ENCODE peak calls at places on chromosome 4, in ten cellular contexts. V is renal cortical epithelial cell; Y is HCT116; S is nucleus accumbens; T is IMR-90; F is AG08396; M is GM19239; W is coronary artery; A is CD4-positive, alpha-beta T cell; I is non-pigmented ciliary epithelial cell. P is an unnamed sample.

GRCh38 chr4:133154725-133155124 is 5.6 kb downstream of the PCDH10 start:
- DNase-seq in V (peak), Y (peak), S (peak), T (peak), F (peak), M (no peak), W (no peak), A (no peak), I (no peak), P (peak)

GRCh38 chr4:175916636-175917351 is 104.7 kb upstream of the GPM6A start:
- DNase-seq in V (peak), Y (no peak), S (no peak), T (no peak), F (no peak), M (no peak), W (no peak), A (no peak), I (no peak), P (no peak)

GRCh38 chr4:20416800-20417199 is 165.1 kb downstream of the SLIT2 start:
- DNase-seq in V (peak), Y (no peak), S (no peak), T (no peak), F (no peak), M (no peak), W (no peak), A (no peak), I (no peak), P (no peak)

GRCh38 chr4:114694770-114695169 is 96.2 kb downstream of the UGT8 start:
- DNase-seq in V (peak), Y (peak), S (no peak), T (peak), F (peak), M (no peak), W (no peak), A (no peak), I (peak), P (peak)

GRCh38 chr4:119652978-119653377 is 24.4 kb upstream of the PDE5A start:
- DNase-seq in V (no peak), Y (no peak), S (no peak), T (peak), F (peak), M (no peak), W (no peak), A (no peak), I (no peak), P (no peak)

GRCh38 chr4:28686618-28687017 is 1826.0 kb downstream of the STIM2 start:
- DNase-seq in V (peak), Y (peak), S (peak), T (peak), F (peak), M (no peak), W (no peak), A (no peak), I (peak), P (no peak)

GRCh38 chr4:4989083-4989622 is 30.1 kb downstream of the CYTL1 start:
- DNase-seq in V (no peak), Y (no peak), S (no peak), T (no peak), F (no peak), M (no peak), W (no peak), A (no peak), I (no peak), P (no peak)

GRCh38 chr4:124060261-124060918 is 652.1 kb downstream of the ANKRD50 start:
- DNase-seq in V (no peak), Y (no peak), S (no peak), T (peak), F (peak), M (no peak), W (peak), A (no peak), I (no peak), P (peak)

GRCh38 chr4:88033309-88033708 is 25.9 kb downstream of the PKD2 start:
- DNase-seq in V (peak), Y (peak), S (no peak), T (peak), F (peak), M (peak), W (no peak), A (no peak), I (peak), P (peak)

GRCh38 chr4:88291003-88291402 is 6.6 kb upstream of the PPM1K start:
- DNase-seq in V (peak), Y (peak), S (no peak), T (peak), F (peak), M (no peak), W (no peak), A (no peak), I (no peak), P (no peak)

GRCh38 chr4:48543796-48544195 is 53.7 kb downstream of the ZAR1 start:
- DNase-seq in V (peak), Y (no peak), S (no peak), T (peak), F (no peak), M (no peak), W (no peak), A (no peak), I (peak), P (no peak)

GRCh38 chr4:8085491-8086479 is 72.8 kb downstream of the ABLIM2 start:
- DNase-seq in V (no peak), Y (no peak), S (no peak), T (no peak), F (no peak), M (no peak), W (no peak), A (no peak), I (no peak), P (no peak)

GRCh38 chr4:24240655-24241054 is 343.7 kb downstream of the DHX15 start:
- DNase-seq in V (no peak), Y (no peak), S (no peak), T (no peak), F (no peak), M (no peak), W (no peak), A (no peak), I (no peak), P (no peak)

GRCh38 chr4:90209922-90210321 is 82.7 kb downstream of the CCSER1 start:
- DNase-seq in V (peak), Y (no peak), S (no peak), T (no peak), F (no peak), M (no peak), W (no peak), A (no peak), I (no peak), P (peak)

P was measured in dermis microvascular lymphatic vessel endothelial cell.